ENCODE peak calls at places on chromosomes 2 and 18, in nine cellular contexts. One of them, this sample, is unnamed.

GRCh38 chr2:170002096-170002495 is 174.8 kb downstream of the UBR3 start:
- DNase-seq in GM12865: no peak
- DNase-seq in upper lobe of left lung: no peak
- DNase-seq in OCI-LY7: no peak
- DNase-seq in AG04450: no peak
- DNase-seq in heart right ventricle: no peak
- DNase-seq in cardiac fibroblast: no peak
- DNase-seq in IMR-90: no peak
- DNase-seq in neural crest cell: no peak
- DNase-seq in this sample: no peak

GRCh38 chr2:7497223-7497622 is 580.0 kb downstream of the RNF144A start:
- DNase-seq in GM12865: no peak
- DNase-seq in upper lobe of left lung: no peak
- DNase-seq in OCI-LY7: no peak
- DNase-seq in AG04450: no peak
- DNase-seq in heart right ventricle: no peak
- DNase-seq in cardiac fibroblast: no peak
- DNase-seq in IMR-90: no peak
- DNase-seq in neural crest cell: no peak
- DNase-seq in this sample: no peak

GRCh38 chr2:95384854-95385569 is 17.5 kb upstream of the FAHD2A start:
- DNase-seq in GM12865: no peak
- DNase-seq in upper lobe of left lung: no peak
- DNase-seq in OCI-LY7: no peak
- DNase-seq in AG04450: no peak
- DNase-seq in heart right ventricle: no peak
- DNase-seq in cardiac fibroblast: no peak
- DNase-seq in IMR-90: no peak
- DNase-seq in neural crest cell: no peak
- DNase-seq in this sample: no peak

GRCh38 chr2:230899287-230899686 is 25.8 kb downstream of the GPR55 start:
- DNase-seq in GM12865: no peak
- DNase-seq in upper lobe of left lung: no peak
- DNase-seq in OCI-LY7: no peak
- DNase-seq in AG04450: no peak
- DNase-seq in heart right ventricle: no peak
- DNase-seq in cardiac fibroblast: no peak
- DNase-seq in IMR-90: no peak
- DNase-seq in neural crest cell: no peak
- DNase-seq in this sample: no peak

GRCh38 chr2:64227603-64228125 is 83.4 kb upstream of the PELI1 start:
- DNase-seq in GM12865: no peak
- DNase-seq in upper lobe of left lung: no peak
- DNase-seq in OCI-LY7: no peak
- DNase-seq in AG04450: no peak
- DNase-seq in heart right ventricle: no peak
- DNase-seq in cardiac fibroblast: no peak
- DNase-seq in IMR-90: no peak
- DNase-seq in neural crest cell: no peak
- DNase-seq in this sample: no peak

GRCh38 chr2:64453710-64454315 is at the start of gene LGALSL:
- DNase-seq in GM12865: peak; percentile 76
- DNase-seq in upper lobe of left lung: no peak
- DNase-seq in OCI-LY7: peak; percentile 51
- DNase-seq in AG04450: no peak
- DNase-seq in heart right ventricle: peak; percentile 79
- DNase-seq in cardiac fibroblast: peak; percentile 33
- DNase-seq in IMR-90: peak; percentile 24
- DNase-seq in neural crest cell: peak; percentile 53
- DNase-seq in this sample: peak; percentile 66

GRCh38 chr2:177516786-177517544 is 124.4 kb downstream of the AGPS start:
- DNase-seq in GM12865: no peak
- DNase-seq in upper lobe of left lung: no peak
- DNase-seq in OCI-LY7: no peak
- DNase-seq in AG04450: no peak
- DNase-seq in heart right ventricle: no peak
- DNase-seq in cardiac fibroblast: no peak
- DNase-seq in IMR-90: peak; percentile 12
- DNase-seq in neural crest cell: no peak
- DNase-seq in this sample: no peak

GRCh38 chr2:118417417-118418125 is 329.3 kb downstream of the INSIG2 start:
- DNase-seq in GM12865: no peak
- DNase-seq in upper lobe of left lung: no peak
- DNase-seq in OCI-LY7: no peak
- DNase-seq in AG04450: no peak
- DNase-seq in heart right ventricle: no peak
- DNase-seq in cardiac fibroblast: peak; percentile 63
- DNase-seq in IMR-90: peak; percentile 12
- DNase-seq in neural crest cell: no peak
- DNase-seq in this sample: no peak

GRCh38 chr2:239830718-239831271 is 194.3 kb downstream of the NDUFA10 start:
- DNase-seq in GM12865: no peak
- DNase-seq in upper lobe of left lung: no peak
- DNase-seq in OCI-LY7: no peak
- DNase-seq in AG04450: no peak
- DNase-seq in heart right ventricle: no peak
- DNase-seq in cardiac fibroblast: no peak
- DNase-seq in IMR-90: no peak
- DNase-seq in neural crest cell: no peak
- DNase-seq in this sample: peak; percentile 8

GRCh38 chr2:26196683-26197418 is 24.0 kb downstream of the GAREM2 start:
- DNase-seq in GM12865: peak; percentile 57
- DNase-seq in upper lobe of left lung: no peak
- DNase-seq in OCI-LY7: peak; percentile 42
- DNase-seq in AG04450: no peak
- DNase-seq in heart right ventricle: no peak
- DNase-seq in cardiac fibroblast: no peak
- DNase-seq in IMR-90: no peak
- DNase-seq in neural crest cell: no peak
- DNase-seq in this sample: no peak

GRCh38 chr2:231917280-231918088 is 8.7 kb downstream of the NPPC start:
- DNase-seq in GM12865: no peak
- DNase-seq in upper lobe of left lung: no peak
- DNase-seq in OCI-LY7: no peak
- DNase-seq in AG04450: no peak
- DNase-seq in heart right ventricle: peak; percentile 38
- DNase-seq in cardiac fibroblast: no peak
- DNase-seq in IMR-90: no peak
- DNase-seq in neural crest cell: no peak
- DNase-seq in this sample: no peak

GRCh38 chr2:23647563-23647962 is 262.6 kb downstream of the KLHL29 start:
- DNase-seq in GM12865: no peak
- DNase-seq in upper lobe of left lung: no peak
- DNase-seq in OCI-LY7: no peak
- DNase-seq in AG04450: no peak
- DNase-seq in heart right ventricle: no peak
- DNase-seq in cardiac fibroblast: no peak
- DNase-seq in IMR-90: no peak
- DNase-seq in neural crest cell: no peak
- DNase-seq in this sample: no peak

GRCh38 chr2:8847400-8847799 is 10.0 kb upstream of the KIDINS220 start:
- DNase-seq in GM12865: no peak
- DNase-seq in upper lobe of left lung: no peak
- DNase-seq in OCI-LY7: no peak
- DNase-seq in AG04450: no peak
- DNase-seq in heart right ventricle: no peak
- DNase-seq in cardiac fibroblast: peak; percentile 26
- DNase-seq in IMR-90: peak; percentile 71
- DNase-seq in neural crest cell: no peak
- DNase-seq in this sample: no peak

GRCh38 chr2:30208453-30208852 is 22.9 kb upstream of the LBH start:
- DNase-seq in GM12865: peak; percentile 68
- DNase-seq in upper lobe of left lung: no peak
- DNase-seq in OCI-LY7: peak; percentile 62
- DNase-seq in AG04450: peak; percentile 73
- DNase-seq in heart right ventricle: peak; percentile 46
- DNase-seq in cardiac fibroblast: peak; percentile 82
- DNase-seq in IMR-90: peak; percentile 82
- DNase-seq in neural crest cell: peak; percentile 52
- DNase-seq in this sample: no peak

GRCh38 chr2:207251022-207251421 is 85.3 kb upstream of the KLF7 start:
- DNase-seq in GM12865: no peak
- DNase-seq in upper lobe of left lung: no peak
- DNase-seq in OCI-LY7: no peak
- DNase-seq in AG04450: no peak
- DNase-seq in heart right ventricle: no peak
- DNase-seq in cardiac fibroblast: no peak
- DNase-seq in IMR-90: no peak
- DNase-seq in neural crest cell: no peak
- DNase-seq in this sample: no peak

GRCh38 chr2:234635284-234635683 is 138.4 kb upstream of the ARL4C start:
- DNase-seq in GM12865: no peak
- DNase-seq in upper lobe of left lung: no peak
- DNase-seq in OCI-LY7: no peak
- DNase-seq in AG04450: no peak
- DNase-seq in heart right ventricle: no peak
- DNase-seq in cardiac fibroblast: no peak
- DNase-seq in IMR-90: peak; percentile 32
- DNase-seq in neural crest cell: no peak
- DNase-seq in this sample: no peak
- TF ChIP-seq CTCF in GM12865: no peak
- TF ChIP-seq CTCF in upper lobe of left lung: no peak
- TF ChIP-seq CTCF in OCI-LY7: no peak
- TF ChIP-seq CTCF in AG04450: peak; percentile 30
- TF ChIP-seq CTCF in heart right ventricle: no peak
- TF ChIP-seq CTCF in cardiac fibroblast: no peak
- TF ChIP-seq CTCF in IMR-90: peak; percentile 35
- TF ChIP-seq CTCF in neural crest cell: no peak
- TF ChIP-seq CTCF in this sample: no peak

DNA sequence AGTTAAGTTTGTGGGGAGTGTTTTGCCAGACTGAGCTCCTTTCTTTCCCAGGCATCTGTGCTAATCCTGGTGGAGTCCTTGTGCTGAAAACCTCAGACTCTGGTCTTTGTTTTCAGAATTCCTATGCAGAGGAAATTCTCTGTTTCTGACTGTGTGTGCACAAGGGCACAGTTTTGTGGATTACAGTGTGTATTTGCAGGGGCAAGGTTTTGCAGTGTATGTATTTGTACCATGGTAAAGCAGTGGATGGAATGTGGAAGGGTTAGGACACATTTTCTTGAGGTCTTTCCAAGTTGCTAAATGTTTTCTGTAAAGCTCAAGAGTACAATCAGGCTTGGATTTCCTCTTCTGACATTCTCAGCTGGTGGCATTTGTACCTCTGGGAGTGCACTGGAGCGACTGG is 139.5 kb upstream of the RND3 start:
- DNase-seq in GM12865: no peak
- DNase-seq in upper lobe of left lung: no peak
- DNase-seq in OCI-LY7: no peak
- DNase-seq in AG04450: no peak
- DNase-seq in heart right ventricle: no peak
- DNase-seq in cardiac fibroblast: no peak
- DNase-seq in IMR-90: no peak
- DNase-seq in neural crest cell: no peak
- DNase-seq in this sample: no peak
- TF ChIP-seq CTCF in GM12865: no peak
- TF ChIP-seq CTCF in upper lobe of left lung: no peak
- TF ChIP-seq CTCF in OCI-LY7: no peak
- TF ChIP-seq CTCF in AG04450: no peak
- TF ChIP-seq CTCF in heart right ventricle: no peak
- TF ChIP-seq CTCF in cardiac fibroblast: no peak
- TF ChIP-seq CTCF in IMR-90: no peak
- TF ChIP-seq CTCF in neural crest cell: no peak
- TF ChIP-seq CTCF in this sample: no peak

DNA sequence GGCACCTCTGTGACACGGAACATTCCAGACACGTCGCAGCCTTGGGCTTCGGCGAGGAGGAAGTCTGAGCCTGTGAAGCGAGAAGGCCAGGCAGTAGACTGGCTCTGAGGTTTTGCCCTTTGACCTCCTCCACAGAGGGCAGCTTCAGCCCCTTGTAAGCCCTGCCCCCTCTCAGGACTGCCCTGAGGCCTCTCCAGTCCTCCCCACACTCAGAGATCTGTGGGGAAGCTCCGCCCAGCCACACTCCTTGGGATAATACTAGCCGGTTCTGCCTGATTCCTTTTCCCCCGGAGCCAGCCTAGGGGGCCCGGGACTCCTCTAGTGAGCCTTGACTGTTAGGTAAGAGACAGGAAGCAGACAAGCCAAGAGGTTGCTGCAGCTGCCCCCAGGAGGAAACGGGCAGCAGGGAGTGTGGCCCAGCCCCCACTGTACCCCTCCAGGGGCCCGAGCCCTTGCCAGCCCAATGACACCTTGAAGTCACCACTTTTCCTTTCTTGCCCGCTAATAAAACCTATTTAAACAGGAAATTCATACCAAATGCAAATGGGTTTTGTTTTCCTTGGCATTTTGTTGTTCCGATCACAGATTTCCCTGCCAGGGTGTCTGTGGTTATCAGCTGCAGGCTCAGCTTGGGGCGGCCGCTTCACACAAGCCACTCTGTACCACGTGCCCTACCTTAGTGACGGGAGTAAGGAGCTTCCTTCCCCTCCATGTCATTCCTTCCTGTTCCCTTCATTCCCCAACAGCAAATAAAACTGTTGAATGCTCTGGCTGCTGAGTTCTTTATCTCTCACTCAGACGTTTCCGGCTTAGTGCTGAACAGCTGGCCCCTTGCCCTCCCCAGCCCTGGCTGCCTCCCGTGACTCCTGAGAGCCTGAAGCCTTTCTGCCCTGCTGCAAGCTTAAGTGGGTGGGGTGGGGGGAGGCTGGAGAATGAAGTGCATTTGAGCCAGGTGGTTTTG is 124.7 kb downstream of the CABLES1 start:
- DNase-seq in GM12865: peak; percentile 67
- DNase-seq in upper lobe of left lung: peak; percentile 87
- DNase-seq in OCI-LY7: peak; percentile 74
- DNase-seq in AG04450: peak; percentile 37
- DNase-seq in heart right ventricle: peak; percentile 81
- DNase-seq in cardiac fibroblast: peak; percentile 83
- DNase-seq in IMR-90: peak; percentile 82
- DNase-seq in neural crest cell: peak; percentile 68
- DNase-seq in this sample: no peak
- TF ChIP-seq CTCF in GM12865: no peak
- TF ChIP-seq CTCF in upper lobe of left lung: no peak
- TF ChIP-seq CTCF in OCI-LY7: no peak
- TF ChIP-seq CTCF in AG04450: no peak
- TF ChIP-seq CTCF in heart right ventricle: no peak
- TF ChIP-seq CTCF in cardiac fibroblast: no peak
- TF ChIP-seq CTCF in IMR-90: no peak
- TF ChIP-seq CTCF in neural crest cell: no peak
- TF ChIP-seq CTCF in this sample: no peak

DNA sequence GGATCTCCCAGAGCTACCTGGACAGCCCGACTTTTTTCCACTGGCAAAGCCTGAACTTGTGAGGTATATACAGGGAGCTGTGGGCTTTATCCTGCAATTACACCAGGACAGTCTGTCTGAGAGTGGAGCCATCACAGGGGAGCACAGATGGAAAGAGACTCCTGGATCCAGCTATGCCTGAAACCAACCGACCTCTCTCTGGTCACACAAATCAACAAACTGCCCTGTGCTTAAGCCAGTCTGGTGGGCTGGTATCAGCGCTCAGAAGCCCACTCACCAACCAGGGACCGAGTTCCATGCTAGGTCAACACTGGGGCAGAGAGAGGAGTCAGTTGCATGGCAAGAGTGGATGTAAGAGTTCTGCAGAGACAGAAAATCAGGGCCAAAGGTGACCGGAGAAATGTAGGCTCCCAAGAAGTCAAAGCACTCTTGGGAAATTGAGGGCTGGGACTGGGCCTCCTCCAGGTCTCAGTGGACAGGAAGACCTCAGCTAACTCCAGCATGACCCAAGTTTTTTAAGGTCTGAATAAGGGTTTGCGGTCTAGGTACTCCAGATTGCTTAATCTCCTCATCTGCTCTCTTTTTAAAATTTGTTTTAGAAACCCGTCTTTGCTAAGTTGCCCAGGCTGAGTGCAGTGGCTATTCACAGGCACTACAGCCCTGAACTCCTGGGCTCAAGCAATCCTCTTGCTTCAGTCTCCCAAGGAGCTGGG is 3.8 kb upstream of the BOK start:
- DNase-seq in GM12865: no peak
- DNase-seq in upper lobe of left lung: no peak
- DNase-seq in OCI-LY7: no peak
- DNase-seq in AG04450: no peak
- DNase-seq in heart right ventricle: no peak
- DNase-seq in cardiac fibroblast: no peak
- DNase-seq in IMR-90: no peak
- DNase-seq in neural crest cell: no peak
- DNase-seq in this sample: no peak
- TF ChIP-seq CTCF in GM12865: no peak
- TF ChIP-seq CTCF in upper lobe of left lung: no peak
- TF ChIP-seq CTCF in OCI-LY7: no peak
- TF ChIP-seq CTCF in AG04450: no peak
- TF ChIP-seq CTCF in heart right ventricle: no peak
- TF ChIP-seq CTCF in cardiac fibroblast: no peak
- TF ChIP-seq CTCF in IMR-90: no peak
- TF ChIP-seq CTCF in neural crest cell: no peak
- TF ChIP-seq CTCF in this sample: no peak